ENCODE peak calls at places on chromosomes 12 and 14, in eight cellular contexts. H, F, R, K, L, O, Z and T are unnamed samples.

GRCh38 chr14:30193056-30193455 is 265.4 kb upstream of the PRKD1 start:
- DNase-seq in K (no peak), L (no peak), R (no peak), F (no peak), H (no peak), O (no peak), Z (no peak), T (peak)

GRCh38 chr12:57452181-57452936 is 2.7 kb upstream of the INHBE start:
- DNase-seq in L (peak), H (no peak), Z (peak), O (no peak), K (peak), F (peak), R (no peak), T (peak)

GRCh38 chr14:93309430-93309966 is 23.3 kb downstream of the BTBD7 start:
- DNase-seq in K (peak), R (no peak), H (no peak), L (no peak), O (no peak), Z (no peak), F (no peak), T (no peak)

GRCh38 chr12:111215891-111216290 is 153.0 kb downstream of the PHETA1 start:
- DNase-seq in H (no peak), K (no peak), O (no peak), Z (no peak), F (no peak), R (no peak), L (no peak), T (no peak)

GRCh38 chr14:63204407-63205280 is at the start of gene RHOJ:
- DNase-seq in R (no peak), H (no peak), F (peak), K (no peak), L (no peak), Z (no peak), O (no peak), T (peak)

GRCh38 chr14:104184911-104185499 is 46.6 kb downstream of the KIF26A start:
- DNase-seq in H (no peak), O (peak), L (no peak), K (peak), F (peak), Z (peak), R (no peak), T (peak)

GRCh38 chr14:100031506-100032281 is 33.5 kb upstream of the EVL start:
- DNase-seq in L (peak), Z (peak), H (no peak), R (no peak), F (peak), K (peak), O (peak), T (peak)

GRCh38 chr14:77682158-77682553 is 25.7 kb downstream of the ALKBH1 start:
- DNase-seq in O (no peak), L (no peak), H (peak), F (peak), Z (no peak), R (no peak), K (peak), T (peak)

GRCh38 chr14:76136476-76137160 is 15.1 kb upstream of the GPATCH2L start:
- DNase-seq in H (no peak), F (no peak), K (no peak), Z (no peak), O (no peak), L (no peak), R (peak), T (no peak)

GRCh38 chr12:47361389-47362031 is 281.8 kb upstream of the AMIGO2 start:
- DNase-seq in R (no peak), Z (peak), L (no peak), H (no peak), O (peak), F (no peak), K (no peak), T (no peak)

GRCh38 chr12:3252416-3252815 is 175.2 kb downstream of the TSPAN9 start:
- DNase-seq in L (peak), F (peak), K (no peak), O (peak), H (no peak), R (no peak), Z (no peak), T (peak)

GRCh38 chr12:24846689-24847088 is 102.2 kb downstream of the BCAT1 start:
- DNase-seq in H (no peak), F (no peak), R (no peak), K (no peak), L (no peak), O (no peak), Z (no peak), T (no peak)

GRCh38 chr12:51942501-51943000 is 8.9 kb upstream of the ACVR1B start:
- DNase-seq in Z (no peak), R (no peak), L (peak), H (no peak), K (no peak), F (no peak), O (no peak), T (no peak)

GRCh38 chr12:74963867-74964331 is 245.7 kb downstream of the KCNC2 start:
- DNase-seq in L (no peak), H (peak), K (no peak), R (no peak), O (no peak), F (no peak), Z (peak), T (no peak)

GRCh38 chr14:34781242-34781641 is 66.8 kb upstream of the CFL2 start:
- DNase-seq in O (no peak), H (no peak), F (peak), K (peak), R (no peak), Z (no peak), L (no peak), T (peak)

GRCh38 chr14:74244115-74244514 is 4.9 kb downstream of the VSX2 start:
- DNase-seq in Z (no peak), K (no peak), H (no peak), L (no peak), O (no peak), R (no peak), F (no peak), T (no peak)

GRCh38 chr14:24381363-24382102 is 13.5 kb downstream of the NFATC4 start:
- DNase-seq in R (no peak), H (no peak), O (no peak), L (no peak), K (no peak), Z (no peak), F (no peak), T (no peak)

GRCh38 chr12:122473543-122474323 is 27.0 kb downstream of the ZCCHC8 start:
- DNase-seq in R (no peak), L (no peak), H (no peak), Z (no peak), K (no peak), F (peak), O (no peak), T (peak)

GRCh38 chr14:67623114-67623513 is 3.4 kb downstream of the ARG2 start:
- DNase-seq in F (peak), R (no peak), O (no peak), Z (no peak), K (peak), L (peak), H (peak), T (peak)

GRCh38 chr12:124756151-124756550 is 107.5 kb downstream of the SCARB1 start:
- DNase-seq in Z (no peak), L (no peak), O (no peak), H (no peak), R (no peak), K (no peak), F (no peak), T (no peak)

GRCh38 chr14:24067133-24068082 is 4.0 kb upstream of the CPNE6 start:
- DNase-seq in Z (no peak), R (no peak), F (no peak), H (peak), L (no peak), O (peak), K (no peak), T (no peak)

DNA sequence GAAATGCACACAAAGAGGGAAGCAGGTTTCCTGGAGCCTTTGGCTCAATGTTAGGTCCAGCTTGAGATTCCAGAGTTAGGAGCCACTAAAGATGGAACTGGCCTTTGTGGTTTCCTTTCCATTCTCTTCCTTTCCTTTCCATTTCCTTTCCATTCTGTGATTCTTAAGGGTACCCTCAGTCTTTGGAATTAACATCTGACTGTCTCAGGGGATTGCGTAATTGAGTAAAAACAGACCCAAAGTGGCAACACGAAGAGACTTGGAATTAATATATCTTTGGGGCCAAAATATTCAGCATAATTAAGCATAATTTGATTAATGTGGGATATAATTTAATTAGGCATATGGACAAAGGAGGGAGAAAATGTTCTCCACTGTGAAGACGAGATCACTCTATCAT is 205.6 kb downstream of the CRADD start:
- DNase-seq in K (no peak), H (no peak), R (no peak), L (no peak), Z (no peak), F (no peak), O (no peak), T (peak)
- H3K4me3 ChIP-seq in K (no peak), H (no peak), R (no peak), L (no peak), Z (no peak), F (no peak), O (no peak), T (no peak)

GRCh38 chr12:105764216-105764835 is 374.4 kb downstream of the NUAK1 start:
- DNase-seq in O (no peak), R (no peak), L (no peak), Z (no peak), F (peak), K (no peak), H (no peak), T (no peak)

GRCh38 chr12:105754313-105754712 is 384.4 kb downstream of the NUAK1 start:
- DNase-seq in K (no peak), H (no peak), Z (no peak), L (no peak), O (no peak), R (no peak), F (no peak), T (no peak)

GRCh38 chr12:105761075-105761474 is 377.7 kb downstream of the NUAK1 start:
- DNase-seq in K (peak), Z (no peak), O (no peak), H (no peak), R (no peak), F (peak), L (no peak), T (peak)

DNA sequence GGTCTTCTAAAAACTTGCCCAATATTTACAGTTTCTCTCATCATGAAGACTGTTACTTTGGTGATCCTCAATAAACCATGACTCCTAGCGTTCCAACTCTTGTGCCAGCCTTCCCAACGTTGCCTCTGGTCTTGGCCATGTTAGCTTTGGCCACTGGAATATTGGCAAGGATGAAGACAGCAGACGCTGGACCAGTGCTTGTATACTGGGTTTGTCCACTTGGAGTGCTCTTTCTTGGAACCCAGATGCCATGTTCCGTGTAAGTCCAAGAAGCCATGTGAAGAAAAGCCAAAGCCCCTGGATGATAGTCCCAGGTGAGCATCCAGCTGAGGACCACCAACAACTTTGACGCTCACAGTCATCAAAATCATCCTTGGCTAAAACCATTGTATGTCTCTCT is 379.6 kb downstream of the NUAK1 start:
- DNase-seq in H (no peak), R (no peak), Z (peak), L (no peak), F (no peak), K (no peak), O (no peak), T (no peak)
- TF ChIP-seq CTCF in H (no peak), R (no peak), Z (no peak), L (no peak), F (no peak), K (peak), O (no peak), T (peak)

DNA sequence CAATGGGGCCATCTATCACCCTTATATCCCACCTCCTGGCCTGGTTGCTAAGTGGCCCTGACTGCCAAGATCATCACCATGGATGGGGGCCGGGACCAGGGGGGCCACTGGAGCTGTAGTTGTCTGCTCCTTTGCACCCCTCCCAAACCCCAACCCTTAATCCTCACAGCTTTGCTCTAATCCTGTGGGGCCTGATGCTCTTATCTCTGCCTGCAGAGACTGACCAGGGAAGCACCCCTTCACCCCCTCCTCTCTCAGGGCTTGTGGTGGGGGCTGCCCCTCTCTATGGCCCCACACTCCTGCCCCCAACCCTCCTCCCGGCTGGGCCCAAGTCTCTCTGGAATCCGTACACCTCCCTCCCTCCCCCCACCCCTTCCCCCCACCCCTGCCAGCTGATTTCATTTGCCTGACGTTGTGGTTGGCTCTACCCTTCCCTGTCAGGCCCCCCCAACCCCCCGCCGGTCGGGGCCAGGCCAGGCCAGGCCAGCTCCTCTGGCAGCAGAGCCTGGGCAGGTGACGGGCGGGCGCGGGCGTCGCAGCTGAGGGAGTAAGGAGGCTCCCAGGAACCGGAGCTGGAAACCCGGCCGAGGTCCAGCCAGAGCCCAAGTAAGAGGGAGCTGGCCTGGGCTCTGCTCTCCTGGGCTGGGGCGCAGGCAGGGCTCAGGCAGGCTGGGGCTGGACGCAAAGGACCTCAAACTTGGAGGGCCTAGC is at the start of gene GNB3:
- DNase-seq in O (no peak), K (no peak), F (no peak), R (no peak), Z (no peak), L (no peak), H (no peak), T (no peak)
- H3K4me3 ChIP-seq in O (no peak), K (no peak), F (no peak), R (no peak), Z (no peak), L (no peak), H (no peak), T (no peak)

DNA sequence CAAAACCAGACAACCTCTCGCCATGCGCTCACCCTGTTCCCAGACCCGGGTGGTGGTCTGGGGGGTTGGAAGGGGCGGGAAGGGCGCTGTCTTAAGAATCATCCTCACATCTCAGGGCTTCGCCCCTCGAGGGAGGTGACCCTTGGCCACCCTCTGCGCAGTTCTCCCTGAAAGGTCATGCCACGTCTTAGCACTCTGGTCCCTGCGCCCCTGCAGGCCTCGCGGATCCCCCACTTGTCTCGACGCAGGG is 40.6 kb upstream of the CAPRIN2 start:
- DNase-seq in Z (no peak), H (no peak), O (no peak), F (no peak), L (no peak), R (no peak), K (no peak), T (no peak)
- TF ChIP-seq CTCF in Z (no peak), H (no peak), O (no peak), F (peak), L (no peak), R (no peak), K (no peak), T (no peak)

DNA sequence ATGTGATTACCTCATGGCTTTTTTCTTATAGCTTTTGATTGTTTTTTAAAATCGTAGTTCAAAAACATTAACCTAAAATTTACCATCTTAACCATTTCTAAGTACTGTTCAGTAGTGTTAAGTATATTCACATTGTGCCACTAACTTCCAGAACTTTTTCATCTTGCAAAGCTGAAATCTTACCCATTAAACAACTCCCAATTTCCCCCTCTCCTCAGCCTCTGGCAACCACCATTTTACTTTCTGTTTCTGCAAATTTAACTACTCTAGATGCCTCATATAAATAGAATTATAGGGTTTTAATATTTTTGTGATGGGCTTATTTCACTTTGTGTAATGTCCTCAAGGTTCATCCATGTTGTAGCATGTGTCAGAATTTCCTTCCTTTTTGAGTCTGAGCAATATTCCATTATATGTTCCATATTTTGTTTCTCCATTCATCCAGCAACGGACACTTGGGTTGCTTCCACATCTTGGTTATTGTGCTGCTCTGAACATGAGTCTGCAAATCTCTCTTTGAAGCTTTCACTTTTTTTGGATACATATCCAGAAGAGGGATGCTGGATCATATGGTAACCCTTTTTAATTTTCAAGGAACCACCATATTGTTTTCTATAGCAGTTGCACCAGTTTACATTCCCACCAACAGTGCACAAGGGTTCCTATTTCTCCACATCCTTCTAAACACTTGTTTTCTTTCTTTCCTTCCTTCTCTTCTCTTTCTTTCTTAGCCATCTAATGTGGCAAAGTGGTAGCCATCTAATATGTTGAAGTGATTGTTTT is 5.0 kb downstream of the HIF1A start:
- DNase-seq in Z (no peak), R (no peak), H (no peak), F (peak), K (no peak), L (no peak), O (no peak), T (peak)
- H3K4me3 ChIP-seq in Z (peak), R (no peak), H (peak), F (peak), K (peak), L (peak), O (no peak), T (peak)